ENCODE peak calls at places on chromosomes 13 and 19, in four cellular contexts. C, O, R and N are unnamed samples.

GRCh38 chr19:3710265-3710812 is 2.2 kb downstream of the TJP3 start:
- DNase-seq in C (no peak), O (no peak), R (peak), N (peak)

GRCh38 chr19:1621021-1621420 is 15.8 kb upstream of the UQCR11 start:
- DNase-seq in C (no peak), O (no peak), R (no peak), N (peak)

GRCh38 chr19:56400485-56400884 is 3.6 kb upstream of the ZNF583 start:
- DNase-seq in C (no peak), O (no peak), R (no peak), N (no peak)

GRCh38 chr13:39350461-39350881 is 252.5 kb downstream of the LHFPL6 start:
- DNase-seq in C (no peak), O (no peak), R (peak), N (no peak)

GRCh38 chr13:105118577-105118976 is 1416.9 kb downstream of the EFNB2 start:
- DNase-seq in C (no peak), O (no peak), R (no peak), N (no peak)

GRCh38 chr19:4264812-4265211 is 14.3 kb upstream of the SHD start:
- DNase-seq in C (no peak), O (no peak), R (no peak), N (no peak)

GRCh38 chr13:42478531-42479156 is 95.3 kb upstream of the TNFSF11 start:
- DNase-seq in C (no peak), O (no peak), R (peak), N (no peak)

GRCh38 chr13:67827992-67828391 is 597.9 kb upstream of the PCDH9 start:
- DNase-seq in C (no peak), O (no peak), R (no peak), N (no peak)

GRCh38 chr13:113544896-113545295 is 39.7 kb upstream of the TFDP1 start:
- DNase-seq in C (no peak), O (no peak), R (no peak), N (peak)

GRCh38 chr13:34208326-34208725 is 390.4 kb downstream of the RFC3 start:
- DNase-seq in C (no peak), O (no peak), R (peak), N (no peak)

GRCh38 chr19:489418-490196 is 6.7 kb upstream of the MADCAM1 start:
- DNase-seq in C (peak), O (no peak), R (peak), N (no peak)

GRCh38 chr13:46509981-46510380 is 43.0 kb upstream of the LRCH1 start:
- DNase-seq in C (no peak), O (no peak), R (no peak), N (no peak)

GRCh38 chr13:26919311-26919710 is 158.7 kb upstream of the GPR12 start:
- DNase-seq in C (no peak), O (no peak), R (no peak), N (no peak)

GRCh38 chr13:61286148-61286745 is 129.4 kb downstream of the PCDH20 start:
- DNase-seq in C (no peak), O (peak), R (no peak), N (no peak)

GRCh38 chr19:46821512-46822359 is 28.9 kb downstream of the AP2S1 start:
- DNase-seq in C (no peak), O (no peak), R (no peak), N (no peak)

GRCh38 chr19:47239152-47239551 is 8.2 kb upstream of the BBC3 start:
- DNase-seq in C (no peak), O (no peak), R (no peak), N (peak)

GRCh38 chr19:4360081-4360569 is 16.8 kb downstream of the MPND start:
- DNase-seq in C (no peak), O (no peak), R (no peak), N (no peak)

GRCh38 chr13:20227730-20228129 is 4.4 kb downstream of the GJB6 start:
- DNase-seq in C (no peak), O (no peak), R (no peak), N (no peak)

GRCh38 chr19:8004723-8005513 is 523 bp downstream of the ELAVL1 start:
- DNase-seq in C (no peak), O (peak), R (peak), N (no peak)

GRCh38 chr13:49567501-49567900 is 17.9 kb downstream of the RCBTB1 start:
- DNase-seq in C (no peak), O (no peak), R (no peak), N (no peak)

GRCh38 chr19:58037927-58038687 is 4.3 kb downstream of the ZSCAN1 start:
- DNase-seq in C (peak), O (no peak), R (no peak), N (no peak)

GRCh38 chr19:17357724-17358123 is 19.4 kb downstream of the PLVAP start:
- DNase-seq in C (no peak), O (no peak), R (no peak), N (no peak)

GRCh38 chr19:53982056-53982455 is 9.4 kb upstream of the CACNG6 start:
- DNase-seq in C (no peak), O (no peak), R (peak), N (no peak)

GRCh38 chr13:98476538-98476966 is 100.4 kb downstream of the STK24 start:
- DNase-seq in C (no peak), O (no peak), R (peak), N (peak)

GRCh38 chr19:7010722-7011593 is 10.3 kb downstream of the MBD3L2B start:
- DNase-seq in C (no peak), O (no peak), R (no peak), N (no peak)

GRCh38 chr19:8361921-8362793 is 1.8 kb upstream of the ANGPTL4 start:
- DNase-seq in C (no peak), O (peak), R (peak), N (peak)

GRCh38 chr13:93625536-93625935 is 398.9 kb downstream of the GPC6 start:
- DNase-seq in C (no peak), O (no peak), R (peak), N (no peak)